ENCODE peak calls at places on chromosome 19, in five cellular contexts. N is PC-3, D is HFF-Myc, G is ovary, W is omental fat pad. P is an unnamed sample.
A peak's percentile ranks its signal among the peaks of the same experiment; 100 is the strongest.

GRCh38 chr19:3554254-3555083 is 2.9 kb downstream of the MFSD12 start:
- DNase-seq in N (no peak), D (no peak), G (peak; percentile 21), W (no peak), P (no peak)

GRCh38 chr19:49954933-49955332 is 6.0 kb downstream of the SIGLEC11 start:
- DNase-seq in N (no peak), D (no peak), G (no peak), W (no peak), P (no peak)

GRCh38 chr19:55442372-55443044 is 592 bp downstream of the SHISA7 start:
- DNase-seq in N (no peak), D (no peak), G (no peak), W (no peak), P (no peak)

GRCh38 chr19:38290631-38291147 is 13.4 kb upstream of the C19orf33 start:
- DNase-seq in N (peak; percentile 97), D (peak; percentile 52), G (no peak), W (no peak), P (no peak)

GRCh38 chr19:46660008-46660517 is 919 bp downstream of the DACT3 start:
- DNase-seq in N (no peak), D (no peak), G (peak; percentile 62), W (no peak), P (no peak)

GRCh38 chr19:11581740-11582139 is 4.3 kb upstream of the ACP5 start:
- DNase-seq in N (no peak), D (no peak), G (no peak), W (no peak), P (no peak)

GRCh38 chr19:17420267-17420924 is 549 bp downstream of the MVB12A start:
- DNase-seq in N (peak; percentile 38), D (no peak), G (peak; percentile 71), W (no peak), P (peak; percentile 20)

GRCh38 chr19:51338563-51339312 is 3.2 kb downstream of the VSIG10L start:
- DNase-seq in N (peak; percentile 88), D (no peak), G (peak; percentile 89), W (peak; percentile 68), P (peak; percentile 88)

GRCh38 chr19:12939292-12939606 is 840 bp downstream of the CALR start:
- DNase-seq in N (peak; percentile 18), D (no peak), G (no peak), W (no peak), P (no peak)

GRCh38 chr19:9885077-9885552 is 50.0 kb downstream of the PIN1 start:
- DNase-seq in N (peak; percentile 23), D (no peak), G (peak; percentile 20), W (no peak), P (no peak)

GRCh38 chr19:10908380-10908960 is 20.0 kb downstream of the YIPF2 start:
- DNase-seq in N (no peak), D (no peak), G (no peak), W (no peak), P (no peak)

GRCh38 chr19:40262422-40262821 is 22.7 kb downstream of the AKT2 start:
- DNase-seq in N (no peak), D (no peak), G (no peak), W (no peak), P (no peak)

GRCh38 chr19:13155472-13156284 is 5.5 kb downstream of the IER2 start:
- DNase-seq in N (peak; percentile 81), D (no peak), G (peak; percentile 84), W (peak; percentile 42), P (peak; percentile 72)

GRCh38 chr19:15875075-15875474 is 22.8 kb downstream of the CYP4F2 start:
- DNase-seq in N (no peak), D (no peak), G (no peak), W (no peak), P (no peak)

GRCh38 chr19:4877753-4878490 is 10.5 kb upstream of the PLIN3 start:
- DNase-seq in N (no peak), D (no peak), G (no peak), W (no peak), P (no peak)

GRCh38 chr19:7605490-7606222 is 10.0 kb downstream of the CAMSAP3 start:
- DNase-seq in N (peak; percentile 71), D (no peak), G (no peak), W (no peak), P (no peak)

GRCh38 chr19:10422846-10423245 is 2.5 kb downstream of the PDE4A start:
- DNase-seq in N (no peak), D (no peak), G (no peak), W (no peak), P (no peak)

GRCh38 chr19:48991823-48992570 is 1.1 kb downstream of the GYS1 start:
- DNase-seq in N (peak; percentile 66), D (no peak), G (peak; percentile 55), W (peak; percentile 42), P (no peak)

GRCh38 chr19:47357788-47358680 is 8.9 kb downstream of the DHX34 start:
- DNase-seq in N (no peak), D (no peak), G (no peak), W (no peak), P (no peak)

GRCh38 chr19:6738726-6739389 is 622 bp upstream of the TRIP10 start:
- DNase-seq in N (no peak), D (peak; percentile 77), G (peak; percentile 80), W (no peak), P (no peak)

GRCh38 chr19:17949956-17950309 is 17.0 kb upstream of the KCNN1 start:
- DNase-seq in N (peak; percentile 14), D (no peak), G (no peak), W (no peak), P (no peak)

GRCh38 chr19:38078302-38078930 is 145.6 kb downstream of the DPF1 start:
- DNase-seq in N (no peak), D (no peak), G (no peak), W (no peak), P (no peak)

GRCh38 chr19:14394167-14394566 is 12.9 kb downstream of the ADGRE5 start:
- DNase-seq in N (no peak), D (no peak), G (no peak), W (no peak), P (no peak)

GRCh38 chr19:45296365-45296764 is 26.3 kb downstream of the CKM start:
- DNase-seq in N (no peak), D (no peak), G (no peak), W (no peak), P (no peak)

GRCh38 chr19:49528211-49528771 is 488 bp downstream of the RCN3 start:
- DNase-seq in N (no peak), D (no peak), G (peak; percentile 76), W (no peak), P (no peak)

GRCh38 chr19:6125571-6125989 is 9.9 kb upstream of the ACSBG2 start:
- DNase-seq in N (peak; percentile 95), D (peak; percentile 66), G (no peak), W (no peak), P (no peak)

GRCh38 chr19:20422616-20423205 is 142.9 kb downstream of the ZNF737 start:
- DNase-seq in N (no peak), D (no peak), G (peak; percentile 26), W (no peak), P (no peak)

GRCh38 chr19:4354282-4354681 is 10.9 kb downstream of the MPND start:
- DNase-seq in N (no peak), D (no peak), G (no peak), W (no peak), P (no peak)

GRCh38 chr19:3455960-3456601 is 24.2 kb downstream of the SMIM24 start:
- DNase-seq in N (no peak), D (no peak), G (no peak), W (no peak), P (no peak)

GRCh38 chr19:12766051-12766521 is 9.3 kb downstream of the HOOK2 start:
- DNase-seq in N (peak; percentile 79), D (no peak), G (peak; percentile 88), W (no peak), P (peak; percentile 70)

GRCh38 chr19:57110592-57111328 is 9.0 kb upstream of the USP29 start:
- DNase-seq in N (no peak), D (no peak), G (no peak), W (no peak), P (no peak)
- TF ChIP-seq CTCF in N (no peak), D (no peak), G (no peak), W (no peak), P (no peak)

GRCh38 chr19:18961767-18962423 is 20.9 kb upstream of the HOMER3 start:
- DNase-seq in N (peak; percentile 1), D (no peak), G (no peak), W (no peak), P (peak; percentile 41)
- TF ChIP-seq CTCF in N (no peak), D (no peak), G (no peak), W (no peak), P (no peak)

GRCh38 chr19:2055871-2056809 is 5.1 kb upstream of the MKNK2 start:
- DNase-seq in N (peak; percentile 62), D (peak; percentile 69), G (peak; percentile 82), W (no peak), P (no peak)
- TF ChIP-seq CTCF in N (peak; percentile 33), D (no peak), G (no peak), W (no peak), P (no peak)

GRCh38 chr19:42092350-42092749 is 16.4 kb downstream of the ZNF574 start:
- DNase-seq in N (peak; percentile 60), D (no peak), G (no peak), W (no peak), P (no peak)
- TF ChIP-seq CTCF in N (peak; percentile 76), D (peak; percentile 69), G (no peak), W (no peak), P (peak; percentile 24)

GRCh38 chr19:30406220-30406944 is 34.2 kb downstream of the ZNF536 start:
- DNase-seq in N (no peak), D (no peak), G (no peak), W (no peak), P (no peak)
- TF ChIP-seq CTCF in N (peak; percentile 29), D (no peak), G (no peak), W (no peak), P (peak; percentile 62)

P was measured in progenitor cell of endocrine pancreas.